ENCODE peak calls at places on chromosomes 1 and 21, in ten cellular contexts. One of them, this sample, is unnamed.

GRCh38 chr1:230977781-230978490 is 725 bp downstream of the TTC13 start:
- DNase-seq in kidney epithelial cell: no peak
- DNase-seq in sigmoid colon: no peak
- DNase-seq in H9: peak; percentile 37
- DNase-seq in HL-60: no peak
- DNase-seq in tibial artery: no peak
- DNase-seq in Calu3: peak; percentile 46
- DNase-seq in RWPE1: peak; percentile 18
- DNase-seq in GM12865: peak; percentile 38
- DNase-seq in kidney: peak; percentile 79
- DNase-seq in this sample: no peak

GRCh38 chr1:185864889-185865288 is 130.7 kb downstream of the HMCN1 start:
- DNase-seq in H9: no peak
- DNase-seq in sigmoid colon: no peak
- DNase-seq in kidney epithelial cell: peak; percentile 82
- DNase-seq in RWPE1: peak; percentile 34
- DNase-seq in kidney: no peak
- DNase-seq in GM12865: no peak
- DNase-seq in Calu3: no peak
- DNase-seq in tibial artery: no peak
- DNase-seq in HL-60: no peak
- DNase-seq in this sample: peak; percentile 78

GRCh38 chr1:37932759-37933158 is 14.1 kb downstream of the INPP5B start:
- DNase-seq in H9: no peak
- DNase-seq in Calu3: no peak
- DNase-seq in kidney: no peak
- DNase-seq in kidney epithelial cell: peak; percentile 52
- DNase-seq in HL-60: no peak
- DNase-seq in RWPE1: peak; percentile 88
- DNase-seq in sigmoid colon: no peak
- DNase-seq in tibial artery: no peak
- DNase-seq in GM12865: no peak
- DNase-seq in this sample: peak; percentile 38

GRCh38 chr1:14781811-14782210 is 183.3 kb downstream of the KAZN start:
- DNase-seq in GM12865: no peak
- DNase-seq in RWPE1: no peak
- DNase-seq in kidney epithelial cell: no peak
- DNase-seq in kidney: no peak
- DNase-seq in HL-60: no peak
- DNase-seq in H9: no peak
- DNase-seq in sigmoid colon: no peak
- DNase-seq in Calu3: no peak
- DNase-seq in tibial artery: no peak
- DNase-seq in this sample: no peak

GRCh38 chr1:37189111-37189510 is 154.8 kb upstream of the GRIK3 start:
- DNase-seq in tibial artery: no peak
- DNase-seq in kidney epithelial cell: no peak
- DNase-seq in HL-60: no peak
- DNase-seq in kidney: no peak
- DNase-seq in Calu3: no peak
- DNase-seq in sigmoid colon: no peak
- DNase-seq in RWPE1: no peak
- DNase-seq in GM12865: no peak
- DNase-seq in H9: no peak
- DNase-seq in this sample: no peak

GRCh38 chr1:32151319-32151787 is 28.1 kb upstream of the TXLNA start:
- DNase-seq in RWPE1: no peak
- DNase-seq in HL-60: no peak
- DNase-seq in GM12865: no peak
- DNase-seq in tibial artery: no peak
- DNase-seq in kidney: no peak
- DNase-seq in Calu3: no peak
- DNase-seq in kidney epithelial cell: no peak
- DNase-seq in H9: no peak
- DNase-seq in sigmoid colon: no peak
- DNase-seq in this sample: peak; percentile 71

GRCh38 chr1:64403331-64403730 is 66.6 kb upstream of the CACHD1 start:
- DNase-seq in kidney: no peak
- DNase-seq in kidney epithelial cell: peak; percentile 10
- DNase-seq in tibial artery: no peak
- DNase-seq in sigmoid colon: no peak
- DNase-seq in RWPE1: no peak
- DNase-seq in Calu3: no peak
- DNase-seq in GM12865: no peak
- DNase-seq in H9: no peak
- DNase-seq in HL-60: no peak
- DNase-seq in this sample: peak; percentile 41

GRCh38 chr1:1207254-1207902 is 986 bp upstream of the TNFRSF18 start:
- DNase-seq in HL-60: no peak
- DNase-seq in RWPE1: no peak
- DNase-seq in tibial artery: no peak
- DNase-seq in sigmoid colon: no peak
- DNase-seq in H9: no peak
- DNase-seq in kidney epithelial cell: no peak
- DNase-seq in kidney: peak; percentile 60
- DNase-seq in GM12865: no peak
- DNase-seq in Calu3: no peak
- DNase-seq in this sample: no peak

GRCh38 chr21:41876928-41877652 is 2.1 kb downstream of the PRDM15 start:
- DNase-seq in H9: no peak
- DNase-seq in tibial artery: no peak
- DNase-seq in HL-60: no peak
- DNase-seq in GM12865: no peak
- DNase-seq in RWPE1: no peak
- DNase-seq in Calu3: no peak
- DNase-seq in kidney epithelial cell: no peak
- DNase-seq in sigmoid colon: no peak
- DNase-seq in kidney: no peak
- DNase-seq in this sample: no peak

GRCh38 chr1:64525116-64525686 is 55.3 kb downstream of the CACHD1 start:
- DNase-seq in HL-60: no peak
- DNase-seq in kidney epithelial cell: no peak
- DNase-seq in RWPE1: no peak
- DNase-seq in H9: no peak
- DNase-seq in tibial artery: no peak
- DNase-seq in GM12865: no peak
- DNase-seq in Calu3: no peak
- DNase-seq in kidney: no peak
- DNase-seq in sigmoid colon: no peak
- DNase-seq in this sample: no peak

GRCh38 chr1:225942574-225942973 is 1.6 kb upstream of the LEFTY2 start:
- DNase-seq in GM12865: peak; percentile 88
- DNase-seq in sigmoid colon: no peak
- DNase-seq in kidney: no peak
- DNase-seq in RWPE1: no peak
- DNase-seq in Calu3: no peak
- DNase-seq in kidney epithelial cell: no peak
- DNase-seq in tibial artery: no peak
- DNase-seq in HL-60: no peak
- DNase-seq in H9: peak; percentile 65
- DNase-seq in this sample: no peak

GRCh38 chr1:32782086-32782485 is 35.1 kb downstream of the YARS1 start:
- DNase-seq in GM12865: no peak
- DNase-seq in RWPE1: no peak
- DNase-seq in kidney epithelial cell: no peak
- DNase-seq in H9: no peak
- DNase-seq in sigmoid colon: no peak
- DNase-seq in HL-60: no peak
- DNase-seq in kidney: peak; percentile 26
- DNase-seq in Calu3: no peak
- DNase-seq in tibial artery: no peak
- DNase-seq in this sample: no peak

GRCh38 chr1:21268281-21269239 is 21.7 kb downstream of the ECE1 start:
- DNase-seq in H9: no peak
- DNase-seq in sigmoid colon: no peak
- DNase-seq in kidney epithelial cell: no peak
- DNase-seq in Calu3: peak; percentile 60
- DNase-seq in kidney: peak; percentile 87
- DNase-seq in HL-60: no peak
- DNase-seq in GM12865: no peak
- DNase-seq in tibial artery: no peak
- DNase-seq in RWPE1: no peak
- DNase-seq in this sample: no peak

GRCh38 chr21:45655071-45655470 is 11.5 kb downstream of the PCBP3 start:
- DNase-seq in sigmoid colon: no peak
- DNase-seq in kidney epithelial cell: no peak
- DNase-seq in H9: no peak
- DNase-seq in RWPE1: no peak
- DNase-seq in kidney: no peak
- DNase-seq in HL-60: no peak
- DNase-seq in GM12865: no peak
- DNase-seq in tibial artery: no peak
- DNase-seq in Calu3: no peak
- DNase-seq in this sample: peak; percentile 82

GRCh38 chr1:147243228-147243685 is 773 bp downstream of the CHD1L start:
- DNase-seq in kidney: peak; percentile 71
- DNase-seq in kidney epithelial cell: no peak
- DNase-seq in tibial artery: no peak
- DNase-seq in GM12865: peak; percentile 58
- DNase-seq in Calu3: peak; percentile 33
- DNase-seq in sigmoid colon: no peak
- DNase-seq in H9: no peak
- DNase-seq in RWPE1: peak; percentile 21
- DNase-seq in HL-60: no peak
- DNase-seq in this sample: no peak

GRCh38 chr1:9413143-9413876 is 120.6 kb downstream of the SPSB1 start:
- DNase-seq in sigmoid colon: peak; percentile 89
- DNase-seq in kidney: peak; percentile 88
- DNase-seq in tibial artery: peak; percentile 91
- DNase-seq in Calu3: peak; percentile 45
- DNase-seq in H9: peak; percentile 44
- DNase-seq in HL-60: no peak
- DNase-seq in RWPE1: peak; percentile 73
- DNase-seq in kidney epithelial cell: peak; percentile 86
- DNase-seq in GM12865: peak; percentile 96
- DNase-seq in this sample: peak; percentile 91

GRCh38 chr1:201692307-201693018 is 136.5 kb upstream of the IPO9 start:
- DNase-seq in H9: no peak
- DNase-seq in kidney epithelial cell: no peak
- DNase-seq in sigmoid colon: no peak
- DNase-seq in RWPE1: no peak
- DNase-seq in kidney: no peak
- DNase-seq in GM12865: no peak
- DNase-seq in Calu3: no peak
- DNase-seq in HL-60: no peak
- DNase-seq in tibial artery: no peak
- DNase-seq in this sample: peak; percentile 55

GRCh38 chr1:239792157-239792556 is 299.5 kb upstream of the FMN2 start:
- DNase-seq in kidney: no peak
- DNase-seq in Calu3: no peak
- DNase-seq in HL-60: no peak
- DNase-seq in GM12865: no peak
- DNase-seq in sigmoid colon: no peak
- DNase-seq in tibial artery: no peak
- DNase-seq in kidney epithelial cell: no peak
- DNase-seq in H9: no peak
- DNase-seq in RWPE1: no peak
- DNase-seq in this sample: no peak

DNA sequence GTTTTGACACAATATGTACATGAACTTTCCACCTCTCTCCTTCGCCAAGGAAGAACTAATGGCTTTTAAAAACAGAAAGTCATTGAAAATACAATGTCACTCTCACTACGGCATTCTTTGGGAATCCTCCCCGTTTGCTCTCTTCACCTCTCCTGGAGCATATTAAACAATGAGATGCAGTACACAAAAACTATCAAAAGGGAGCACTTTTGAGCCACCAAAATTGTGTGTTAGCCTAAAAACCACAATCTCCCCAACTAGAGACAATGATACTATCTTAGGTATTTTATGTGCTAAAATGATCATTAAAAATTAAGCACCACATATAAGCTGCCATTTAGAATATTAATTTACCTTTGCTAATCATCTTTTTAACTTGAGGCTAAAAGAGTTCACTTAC is 425.5 kb downstream of the KCTD3 start:
- DNase-seq in GM12865: peak; percentile 5
- DNase-seq in sigmoid colon: no peak
- DNase-seq in Calu3: peak; percentile 22
- DNase-seq in H9: no peak
- DNase-seq in kidney: no peak
- DNase-seq in RWPE1: peak; percentile 11
- DNase-seq in kidney epithelial cell: no peak
- DNase-seq in HL-60: no peak
- DNase-seq in tibial artery: no peak
- DNase-seq in this sample: peak; percentile 24
- TF ChIP-seq CTCF in GM12865: peak; percentile 15
- TF ChIP-seq CTCF in sigmoid colon: no peak
- TF ChIP-seq CTCF in Calu3: peak; percentile 29
- TF ChIP-seq CTCF in H9: peak; percentile 61
- TF ChIP-seq CTCF in kidney: peak; percentile 24
- TF ChIP-seq CTCF in RWPE1: peak; percentile 22
- TF ChIP-seq CTCF in kidney epithelial cell: peak; percentile 53
- TF ChIP-seq CTCF in HL-60: no peak
- TF ChIP-seq CTCF in tibial artery: peak; percentile 19
- TF ChIP-seq CTCF in this sample: peak; percentile 61

DNA sequence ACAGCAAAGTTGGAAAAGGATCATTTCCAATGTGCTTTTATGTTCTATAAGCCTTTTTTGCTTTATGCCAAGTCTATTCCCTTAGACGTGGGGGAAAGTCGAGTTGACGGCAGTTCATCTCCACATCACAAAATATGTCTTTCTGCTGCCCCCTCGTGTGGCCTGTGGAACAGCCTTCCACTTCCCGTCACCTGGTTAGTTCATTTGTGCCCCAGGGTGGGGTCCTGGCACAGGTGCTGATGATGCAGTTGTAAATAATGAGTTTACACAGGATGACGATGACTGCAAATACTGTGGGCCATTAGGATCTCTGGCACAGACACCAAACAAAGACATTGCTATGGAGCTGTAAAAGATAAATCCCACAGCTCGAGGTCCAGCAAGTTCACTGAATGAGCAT is 10.0 kb upstream of the OTUD3 start:
- DNase-seq in Calu3: peak; percentile 81
- DNase-seq in HL-60: no peak
- DNase-seq in kidney: no peak
- DNase-seq in tibial artery: no peak
- DNase-seq in GM12865: no peak
- DNase-seq in RWPE1: peak; percentile 31
- DNase-seq in sigmoid colon: no peak
- DNase-seq in kidney epithelial cell: no peak
- DNase-seq in H9: no peak
- DNase-seq in this sample: peak; percentile 5
- TF ChIP-seq CTCF in Calu3: no peak
- TF ChIP-seq CTCF in HL-60: no peak
- TF ChIP-seq CTCF in kidney: no peak
- TF ChIP-seq CTCF in tibial artery: no peak
- TF ChIP-seq CTCF in GM12865: no peak
- TF ChIP-seq CTCF in RWPE1: no peak
- TF ChIP-seq CTCF in sigmoid colon: no peak
- TF ChIP-seq CTCF in kidney epithelial cell: peak; percentile 2
- TF ChIP-seq CTCF in H9: no peak
- TF ChIP-seq CTCF in this sample: peak; percentile 25

GRCh38 chr1:192477630-192478029 is 97.9 kb upstream of the RGS1 start:
- DNase-seq in kidney: no peak
- DNase-seq in Calu3: no peak
- DNase-seq in GM12865: peak; percentile 49
- DNase-seq in HL-60: no peak
- DNase-seq in kidney epithelial cell: no peak
- DNase-seq in sigmoid colon: no peak
- DNase-seq in tibial artery: no peak
- DNase-seq in H9: no peak
- DNase-seq in RWPE1: peak; percentile 48
- DNase-seq in this sample: peak; percentile 53
- TF ChIP-seq CTCF in kidney: peak; percentile 52
- TF ChIP-seq CTCF in Calu3: peak; percentile 20
- TF ChIP-seq CTCF in GM12865: peak; percentile 26
- TF ChIP-seq CTCF in HL-60: peak; percentile 2
- TF ChIP-seq CTCF in kidney epithelial cell: peak; percentile 38
- TF ChIP-seq CTCF in sigmoid colon: peak; percentile 53
- TF ChIP-seq CTCF in tibial artery: peak; percentile 74
- TF ChIP-seq CTCF in H9: peak; percentile 62
- TF ChIP-seq CTCF in RWPE1: peak; percentile 53
- TF ChIP-seq CTCF in this sample: peak; percentile 71

GRCh38 chr1:241639653-241640148 is 468 bp downstream of the CHML start:
- DNase-seq in Calu3: peak; percentile 49
- DNase-seq in sigmoid colon: peak; percentile 70
- DNase-seq in kidney epithelial cell: no peak
- DNase-seq in H9: peak; percentile 33
- DNase-seq in GM12865: peak; percentile 68
- DNase-seq in HL-60: no peak
- DNase-seq in kidney: peak; percentile 80
- DNase-seq in RWPE1: no peak
- DNase-seq in tibial artery: peak; percentile 67
- DNase-seq in this sample: peak; percentile 27
- TF ChIP-seq CTCF in Calu3: no peak
- TF ChIP-seq CTCF in sigmoid colon: no peak
- TF ChIP-seq CTCF in kidney epithelial cell: no peak
- TF ChIP-seq CTCF in H9: peak; percentile 14
- TF ChIP-seq CTCF in GM12865: no peak
- TF ChIP-seq CTCF in HL-60: no peak
- TF ChIP-seq CTCF in kidney: no peak
- TF ChIP-seq CTCF in RWPE1: no peak
- TF ChIP-seq CTCF in tibial artery: no peak
- TF ChIP-seq CTCF in this sample: peak; percentile 6

This sample was measured in AG10803.